ENCODE peak calls at places on chromosomes 2 and 18, in eight cellular contexts. B is GM23338, V is HCT116, I is spleen, C is GM12878, R is breast epithelium, D is stomach, P is H1. H is an unnamed sample.
A peak's percentile ranks its signal among the peaks of the same experiment; 100 is the strongest.

GRCh38 chr2:207286106-207286505 is 120.4 kb upstream of the KLF7 start:
- DNase-seq in C (peak; percentile 64), B (no peak), P (no peak), D (no peak), I (no peak), V (no peak), R (no peak), H (no peak)

GRCh38 chr18:79903787-79904356 is 47.6 kb downstream of the SLC66A2 start:
- DNase-seq in C (no peak), D (no peak), B (no peak), I (peak; percentile 56), R (no peak), P (no peak), V (no peak), H (no peak)

GRCh38 chr18:12883003-12883683 is 894 bp downstream of the PTPN2 start:
- DNase-seq in R (no peak), B (peak; percentile 18), I (no peak), D (peak; percentile 37), P (no peak), C (no peak), V (no peak), H (no peak)

GRCh38 chr18:48058486-48058885 is 128.0 kb upstream of the SMAD2 start:
- DNase-seq in I (peak; percentile 52), R (no peak), D (no peak), P (no peak), B (no peak), V (no peak), C (no peak), H (no peak)

GRCh38 chr2:85272357-85272756 is 55.4 kb downstream of the TGOLN2 start:
- DNase-seq in R (no peak), V (no peak), I (no peak), D (no peak), B (no peak), C (no peak), P (no peak), H (no peak)

GRCh38 chr18:23530195-23530594 is 26.9 kb downstream of the RMC1 start:
- DNase-seq in V (no peak), D (no peak), B (no peak), C (no peak), P (no peak), R (no peak), I (no peak), H (peak; percentile 75)

GRCh38 chr2:71277536-71278103 is 50.7 kb upstream of the PAIP2B start:
- DNase-seq in I (peak; percentile 78), C (no peak), R (no peak), B (peak; percentile 82), D (no peak), V (peak; percentile 34), P (no peak), H (peak; percentile 27)

GRCh38 chr18:55833543-55833942 is 245.6 kb upstream of the TCF4 start:
- DNase-seq in R (no peak), P (no peak), V (no peak), I (no peak), C (no peak), D (no peak), B (no peak), H (no peak)

GRCh38 chr2:217953011-217953481 is 49.7 kb downstream of the TNS1 start:
- DNase-seq in P (no peak), V (no peak), B (no peak), D (peak; percentile 58), R (no peak), I (peak; percentile 56), C (no peak), H (no peak)

GRCh38 chr18:23330423-23330822 is 122.7 kb upstream of the RIOK3 start:
- DNase-seq in P (no peak), C (peak; percentile 34), D (no peak), B (no peak), I (no peak), R (peak; percentile 58), V (no peak), H (no peak)

GRCh38 chr2:219619235-219619634 is 8.2 kb upstream of the SLC4A3 start:
- DNase-seq in P (no peak), B (peak; percentile 66), I (no peak), D (no peak), C (no peak), R (no peak), V (no peak), H (no peak)

GRCh38 chr2:145277922-145278321 is 758.0 kb upstream of the ZEB2 start:
- DNase-seq in I (no peak), R (no peak), D (no peak), V (no peak), C (no peak), B (no peak), P (no peak), H (no peak)

GRCh38 chr2:241728000-241728399 is 6.4 kb upstream of the D2HGDH start:
- DNase-seq in C (no peak), D (no peak), B (no peak), R (no peak), I (no peak), P (no peak), V (no peak), H (no peak)

GRCh38 chr18:2442726-2443275 is 128.5 kb downstream of the METTL4 start:
- DNase-seq in C (no peak), R (no peak), V (no peak), D (no peak), I (no peak), P (no peak), B (no peak), H (no peak)

GRCh38 chr18:11412790-11413189 is 196.6 kb upstream of the SLC35G4 start:
- DNase-seq in I (no peak), V (no peak), C (no peak), B (no peak), P (no peak), R (no peak), D (no peak), H (no peak)

GRCh38 chr2:206452750-206453149 is 9.4 kb downstream of the ADAM23 start:
- DNase-seq in V (no peak), I (no peak), R (no peak), P (no peak), C (no peak), B (no peak), D (no peak), H (no peak)

GRCh38 chr2:96153991-96154431 is 8.8 kb upstream of the DUSP2 start:
- DNase-seq in V (no peak), P (no peak), D (no peak), C (no peak), I (peak; percentile 75), R (no peak), B (no peak), H (no peak)

GRCh38 chr2:96150791-96151594 is 5.8 kb upstream of the DUSP2 start:
- DNase-seq in C (no peak), P (no peak), B (no peak), D (no peak), I (peak; percentile 71), V (no peak), R (peak; percentile 41), H (no peak)

GRCh38 chr2:96153291-96153713 is 8.1 kb upstream of the DUSP2 start:
- DNase-seq in C (no peak), B (no peak), P (no peak), D (no peak), I (peak; percentile 74), R (peak; percentile 40), V (no peak), H (no peak)

GRCh38 chr2:96151595-96152300 is 6.5 kb upstream of the DUSP2 start:
- DNase-seq in P (no peak), D (no peak), V (no peak), I (peak; percentile 51), B (no peak), R (peak; percentile 35), C (no peak), H (no peak)

GRCh38 chr2:96152301-96153165 is 7.3 kb upstream of the DUSP2 start:
- DNase-seq in I (peak; percentile 74), C (no peak), D (no peak), P (no peak), V (no peak), B (no peak), R (peak; percentile 47), H (no peak)
- TF ChIP-seq POLR2AphosphoS5 in I (no peak), C (no peak), D (no peak), P (no peak), V (no peak), B (no peak), R (no peak), H (no peak)

GRCh38 chr2:23569761-23570383 is 184.9 kb downstream of the KLHL29 start:
- DNase-seq in R (no peak), V (no peak), P (no peak), D (no peak), C (no peak), B (no peak), I (no peak), H (no peak)
- TF ChIP-seq POLR2AphosphoS5 in R (no peak), V (no peak), P (no peak), D (peak; percentile 47), C (no peak), B (no peak), I (no peak), H (no peak)

DNA sequence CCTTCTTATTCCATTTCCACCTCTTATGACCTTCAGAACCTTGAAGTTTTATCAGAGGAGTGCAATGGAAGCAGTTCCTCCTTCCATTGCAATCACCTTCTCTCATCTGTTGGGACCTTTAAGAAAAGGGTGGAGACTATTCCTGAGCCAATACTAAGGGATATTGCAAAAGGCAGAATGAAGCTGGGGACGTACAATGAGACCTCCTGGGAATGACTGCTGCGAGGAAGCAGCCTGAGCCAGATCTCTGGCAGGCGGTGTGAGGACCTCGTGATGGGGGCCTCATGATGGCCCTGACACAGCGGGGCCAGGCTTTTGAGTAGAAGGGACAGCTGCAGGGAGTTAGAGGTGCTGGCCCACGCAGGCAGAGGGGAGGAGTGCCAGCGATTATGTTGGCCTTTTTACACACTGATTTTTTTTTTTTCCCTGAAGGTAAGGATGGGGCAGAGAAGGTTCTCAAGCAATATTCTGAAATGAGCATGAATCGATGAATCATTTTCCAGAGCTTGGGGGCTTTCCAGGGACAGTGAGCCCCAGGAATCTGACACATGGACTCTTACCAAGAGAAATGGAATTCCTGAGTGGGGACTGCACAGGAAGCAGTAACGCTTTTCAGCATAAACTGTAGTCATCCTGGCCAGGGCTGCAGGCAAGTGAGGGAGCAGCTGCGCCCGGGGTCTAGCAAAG is 40.0 kb upstream of the LAPTM4A start:
- DNase-seq in V (no peak), I (no peak), B (no peak), P (no peak), D (no peak), R (no peak), C (no peak), H (no peak)
- TF ChIP-seq POLR2AphosphoS5 in V (no peak), I (no peak), B (no peak), P (no peak), D (peak; percentile 8), R (peak; percentile 42), C (no peak), H (no peak)

GRCh38 chr18:25678226-25678625 is 326.3 kb upstream of the ZNF521 start:
- DNase-seq in B (no peak), C (no peak), I (no peak), P (no peak), V (no peak), R (no peak), D (no peak), H (no peak)

GRCh38 chr18:25672490-25672889 is 320.5 kb upstream of the ZNF521 start:
- DNase-seq in D (no peak), B (peak; percentile 88), R (no peak), V (no peak), P (peak; percentile 33), C (no peak), I (no peak), H (no peak)

GRCh38 chr18:25669741-25670140 is 317.8 kb upstream of the ZNF521 start:
- DNase-seq in I (no peak), R (no peak), C (no peak), V (no peak), D (no peak), B (peak; percentile 43), P (no peak), H (no peak)

GRCh38 chr18:25675123-25675850 is 323.3 kb upstream of the ZNF521 start:
- DNase-seq in C (no peak), D (no peak), P (peak; percentile 34), R (no peak), V (no peak), B (peak; percentile 83), I (no peak), H (no peak)

GRCh38 chr18:25674183-25674582 is 322.2 kb upstream of the ZNF521 start:
- DNase-seq in R (no peak), I (no peak), P (no peak), V (no peak), C (no peak), B (no peak), D (no peak), H (no peak)
- TF ChIP-seq POLR2AphosphoS5 in R (no peak), I (no peak), P (no peak), V (no peak), C (no peak), B (no peak), D (no peak), H (no peak)